ENCODE peak calls at places on chromosome 21, in six cellular contexts. X, E, T, P, I and F are unnamed samples.

GRCh38 chr21:36005879-36006400 is 54.4 kb downstream of the SETD4 start:
- DNase-seq in T (no peak), P (no peak), E (no peak), X (no peak), I (no peak), F (no peak)

GRCh38 chr21:31218830-31219608 is 125.0 kb downstream of the TIAM1 start:
- DNase-seq in I (no peak), T (peak), P (peak), X (no peak), E (peak), F (no peak)

GRCh38 chr21:46189213-46189958 is 5.1 kb upstream of the SPATC1L start:
- DNase-seq in T (peak), I (no peak), P (peak), X (no peak), E (no peak), F (peak)

GRCh38 chr21:24224411-24224810 is 1382.9 kb downstream of the MRPL39 start:
- DNase-seq in P (no peak), I (no peak), X (no peak), E (no peak), T (no peak), F (no peak)

GRCh38 chr21:36265431-36265830 is 54.6 kb upstream of the MORC3 start:
- DNase-seq in I (no peak), T (no peak), X (no peak), E (no peak), P (no peak), F (no peak)

GRCh38 chr21:42992943-42993712 is 18.8 kb downstream of the PKNOX1 start:
- DNase-seq in I (no peak), T (no peak), P (no peak), X (no peak), E (no peak), F (no peak)

GRCh38 chr21:35348686-35349085 is 299.6 kb upstream of the RUNX1 start:
- DNase-seq in P (no peak), I (no peak), T (no peak), X (no peak), E (no peak), F (no peak)

GRCh38 chr21:35352066-35352770 is 303.1 kb upstream of the RUNX1 start:
- DNase-seq in E (no peak), T (no peak), P (peak), X (no peak), I (no peak), F (no peak)

GRCh38 chr21:37253991-37254390 is 13.1 kb downstream of the VPS26C start:
- DNase-seq in T (no peak), I (no peak), X (no peak), E (no peak), P (peak), F (no peak)

GRCh38 chr21:45386728-45387371 is 18.1 kb upstream of the COL18A1 start:
- DNase-seq in T (no peak), X (no peak), E (peak), P (peak), I (no peak), F (no peak)